ENCODE peak calls at places on chromosomes 13 and 19, in eight cellular contexts. Q is astrocyte of the cerebellum; L is HAP-1; R is NCI-H1048; F is stimulated activated CD4-positive, alpha-beta T cell treated with anti-CD3 and anti-CD28 coated beads, Interleukin-2, amount 100 ng/mL, for 48 hours; N is activated CD4-positive, alpha-beta T cell treated with anti-CD3 and anti-CD28 coated beads for 48 hours; Z is Kasumi-1; M is NCI-H1092. H is an unnamed sample.

GRCh38 chr19:11507370-11508078 is 1.9 kb upstream of the ZNF653 start:
- DNase-seq in Q (no peak), L (no peak), R (no peak), F (no peak), N (no peak), Z (no peak), M (no peak), H (no peak)

GRCh38 chr13:112894673-112895481 is 74.1 kb upstream of the MCF2L start:
- DNase-seq in Q (no peak), L (no peak), R (no peak), F (no peak), N (no peak), Z (no peak), M (no peak), H (no peak)

GRCh38 chr13:99404005-99404755 is 97.0 kb upstream of the GPR183 start:
- DNase-seq in Q (no peak), L (no peak), R (no peak), F (no peak), N (no peak), Z (no peak), M (no peak), H (no peak)

GRCh38 chr19:409006-409514 is at the start of gene C2CD4C:
- DNase-seq in Q (no peak), L (peak), R (no peak), F (peak), N (peak), Z (no peak), M (no peak), H (no peak)

GRCh38 chr13:29505950-29506349 is 89.5 kb downstream of the SLC7A1 start:
- DNase-seq in Q (no peak), L (no peak), R (no peak), F (no peak), N (no peak), Z (no peak), M (no peak), H (no peak)

GRCh38 chr13:40498461-40498860 is 168.0 kb downstream of the FOXO1 start:
- DNase-seq in Q (no peak), L (no peak), R (no peak), F (no peak), N (no peak), Z (no peak), M (no peak), H (no peak)

GRCh38 chr19:35354898-35355297 is 3.4 kb upstream of the FFAR3 start:
- DNase-seq in Q (no peak), L (no peak), R (no peak), F (no peak), N (no peak), Z (no peak), M (no peak), H (no peak)

GRCh38 chr19:1295169-1296012 is 9.7 kb downstream of the EFNA2 start:
- DNase-seq in Q (no peak), L (no peak), R (no peak), F (peak), N (peak), Z (no peak), M (no peak), H (no peak)

GRCh38 chr19:39677931-39678889 is 22.5 kb downstream of the LGALS16 start:
- DNase-seq in Q (no peak), L (no peak), R (no peak), F (no peak), N (no peak), Z (no peak), M (peak), H (peak)

GRCh38 chr13:75217949-75218348 is 264.0 kb downstream of the TBC1D4 start:
- DNase-seq in Q (peak), L (no peak), R (no peak), F (no peak), N (no peak), Z (no peak), M (no peak), H (no peak)

GRCh38 chr13:46553521-46553885 is 533 bp downstream of the LRCH1 start:
- DNase-seq in Q (no peak), L (no peak), R (no peak), F (no peak), N (no peak), Z (no peak), M (no peak), H (no peak)

GRCh38 chr19:7831452-7831851 is 1.4 kb downstream of the EVI5L start:
- DNase-seq in Q (no peak), L (peak), R (no peak), F (no peak), N (no peak), Z (no peak), M (no peak), H (no peak)

GRCh38 chr19:45403781-45404556 is 900 bp downstream of the PPP1R13L start:
- DNase-seq in Q (no peak), L (no peak), R (no peak), F (peak), N (peak), Z (no peak), M (no peak), H (no peak)

GRCh38 chr13:35889560-35889959 is 241.6 kb downstream of the DCLK1 start:
- DNase-seq in Q (no peak), L (no peak), R (no peak), F (no peak), N (no peak), Z (no peak), M (no peak), H (no peak)

GRCh38 chr13:45119469-45119989 is 781 bp upstream of the GTF2F2 start:
- DNase-seq in Q (peak), L (no peak), R (no peak), F (peak), N (peak), Z (peak), M (no peak), H (peak)

GRCh38 chr13:64810701-64811258 is 2419.4 kb downstream of the PCDH9 start:
- DNase-seq in Q (no peak), L (no peak), R (no peak), F (no peak), N (no peak), Z (no peak), M (no peak), H (no peak)

GRCh38 chr13:76036176-76036575 is 400.0 kb downstream of the LMO7 start:
- DNase-seq in Q (no peak), L (no peak), R (no peak), F (no peak), N (no peak), Z (no peak), M (no peak), H (no peak)

GRCh38 chr19:10836478-10837325 is 690 bp upstream of the TMED1 start:
- DNase-seq in Q (no peak), L (no peak), R (peak), F (peak), N (peak), Z (peak), M (peak), H (peak)